ENCODE peak calls at places on chromosomes 3 and 15, in four cellular contexts. One of them, this sample, is unnamed.

GRCh38 chr15:83784975-83785374 is 131.1 kb downstream of the ADAMTSL3 start:
- DNase-seq in spleen: no peak
- DNase-seq in OCI-LY7: no peak
- DNase-seq in adrenal gland: no peak
- DNase-seq in this sample: peak; percentile 10

GRCh38 chr3:166127969-166128368 is 290.7 kb upstream of the BCHE start:
- DNase-seq in spleen: no peak
- DNase-seq in adrenal gland: no peak
- DNase-seq in OCI-LY7: no peak
- DNase-seq in this sample: no peak

GRCh38 chr3:34067442-34068130 is 269.2 kb downstream of the PDCD6IP start:
- DNase-seq in OCI-LY7: no peak
- DNase-seq in spleen: no peak
- DNase-seq in adrenal gland: no peak
- DNase-seq in this sample: no peak

GRCh38 chr15:70339551-70340517 is 242.1 kb upstream of the TLE3 start:
- DNase-seq in adrenal gland: peak; percentile 45
- DNase-seq in OCI-LY7: no peak
- DNase-seq in spleen: no peak
- DNase-seq in this sample: no peak

GRCh38 chr15:25171856-25172687 is 217.3 kb downstream of the SNRPN start:
- DNase-seq in OCI-LY7: no peak
- DNase-seq in adrenal gland: no peak
- DNase-seq in spleen: peak; percentile 41
- DNase-seq in this sample: no peak

GRCh38 chr3:52524752-52525661 is 8.7 kb downstream of the NT5DC2 start:
- DNase-seq in OCI-LY7: no peak
- DNase-seq in spleen: peak; percentile 74
- DNase-seq in adrenal gland: peak; percentile 61
- DNase-seq in this sample: peak; percentile 57

GRCh38 chr3:20558161-20558560 is 372.2 kb upstream of the SGO1 start:
- DNase-seq in spleen: no peak
- DNase-seq in OCI-LY7: no peak
- DNase-seq in adrenal gland: no peak
- DNase-seq in this sample: no peak

GRCh38 chr15:74010929-74011540 is 16.5 kb downstream of the PML start:
- DNase-seq in spleen: no peak
- DNase-seq in adrenal gland: no peak
- DNase-seq in OCI-LY7: no peak
- DNase-seq in this sample: no peak

GRCh38 chr15:100596792-100597191 is 5.2 kb downstream of the LINS1 start:
- DNase-seq in adrenal gland: peak; percentile 24
- DNase-seq in OCI-LY7: no peak
- DNase-seq in spleen: peak; percentile 80
- DNase-seq in this sample: peak; percentile 24

GRCh38 chr3:14537590-14538450 is 2.3 kb downstream of the GRIP2 start:
- DNase-seq in adrenal gland: peak; percentile 56
- DNase-seq in OCI-LY7: peak; percentile 7
- DNase-seq in spleen: peak; percentile 65
- DNase-seq in this sample: no peak

GRCh38 chr3:69016901-69017300 is 3.4 kb upstream of the EOGT start:
- DNase-seq in spleen: no peak
- DNase-seq in adrenal gland: no peak
- DNase-seq in OCI-LY7: no peak
- DNase-seq in this sample: no peak

GRCh38 chr3:139811331-139811730 is 123.7 kb upstream of the CLSTN2 start:
- DNase-seq in adrenal gland: no peak
- DNase-seq in OCI-LY7: no peak
- DNase-seq in spleen: no peak
- DNase-seq in this sample: no peak

GRCh38 chr3:111989061-111989678 is 9.6 kb upstream of the TAGLN3 start:
- DNase-seq in spleen: no peak
- DNase-seq in adrenal gland: no peak
- DNase-seq in OCI-LY7: peak; percentile 68
- DNase-seq in this sample: no peak

GRCh38 chr3:10518506-10519150 is 13.2 kb upstream of the ATP2B2 start:
- DNase-seq in adrenal gland: peak; percentile 31
- DNase-seq in spleen: peak; percentile 67
- DNase-seq in OCI-LY7: no peak
- DNase-seq in this sample: no peak

GRCh38 chr3:101865751-101866509 is 16.6 kb downstream of the NFKBIZ start:
- DNase-seq in adrenal gland: no peak
- DNase-seq in spleen: no peak
- DNase-seq in OCI-LY7: peak; percentile 45
- DNase-seq in this sample: no peak

GRCh38 chr3:47318921-47319320 is 36.2 kb downstream of the KLHL18 start:
- DNase-seq in OCI-LY7: no peak
- DNase-seq in spleen: no peak
- DNase-seq in adrenal gland: no peak
- DNase-seq in this sample: no peak

GRCh38 chr3:113008117-113008516 is 17.3 kb downstream of the GTPBP8 start:
- DNase-seq in adrenal gland: no peak
- DNase-seq in spleen: no peak
- DNase-seq in OCI-LY7: no peak
- DNase-seq in this sample: no peak

GRCh38 chr15:40754574-40754882 is 526 bp downstream of the RMDN3 start:
- DNase-seq in adrenal gland: peak; percentile 32
- DNase-seq in spleen: peak; percentile 89
- DNase-seq in OCI-LY7: peak; percentile 24
- DNase-seq in this sample: no peak

GRCh38 chr3:28835751-28836150 is 445.1 kb upstream of the RBMS3 start:
- DNase-seq in adrenal gland: no peak
- DNase-seq in OCI-LY7: no peak
- DNase-seq in spleen: peak; percentile 41
- DNase-seq in this sample: peak; percentile 16

GRCh38 chr3:39281533-39281932 is 1.7 kb upstream of the CX3CR1 start:
- DNase-seq in adrenal gland: no peak
- DNase-seq in spleen: peak; percentile 83
- DNase-seq in OCI-LY7: peak; percentile 27
- DNase-seq in this sample: no peak

GRCh38 chr15:101389362-101389761 is 94.3 kb upstream of the SNRPA1 start:
- DNase-seq in OCI-LY7: no peak
- DNase-seq in spleen: peak; percentile 61
- DNase-seq in adrenal gland: no peak
- DNase-seq in this sample: no peak

GRCh38 chr3:10213156-10213792 is 35.0 kb upstream of the TATDN2 start:
- DNase-seq in adrenal gland: no peak
- DNase-seq in OCI-LY7: peak; percentile 68
- DNase-seq in spleen: no peak
- DNase-seq in this sample: no peak

GRCh38 chr3:46946856-46947544 is 29.5 kb downstream of the CCDC12 start:
- DNase-seq in OCI-LY7: no peak
- DNase-seq in spleen: peak; percentile 86
- DNase-seq in adrenal gland: peak; percentile 91
- DNase-seq in this sample: no peak

GRCh38 chr3:127238602-127239001 is 45.7 kb downstream of the PRR23E start:
- DNase-seq in spleen: no peak
- DNase-seq in adrenal gland: no peak
- DNase-seq in OCI-LY7: no peak
- DNase-seq in this sample: no peak

GRCh38 chr3:8458711-8459110 is 42.9 kb upstream of the LMCD1 start:
- DNase-seq in adrenal gland: no peak
- DNase-seq in OCI-LY7: no peak
- DNase-seq in spleen: no peak
- DNase-seq in this sample: no peak

GRCh38 chr3:36227982-36228381 is 152.3 kb upstream of the STAC start:
- DNase-seq in spleen: no peak
- DNase-seq in adrenal gland: no peak
- DNase-seq in OCI-LY7: no peak
- DNase-seq in this sample: no peak

GRCh38 chr15:71295242-71296031 is 180.2 kb downstream of the THSD4 start:
- DNase-seq in adrenal gland: peak; percentile 31
- DNase-seq in spleen: no peak
- DNase-seq in OCI-LY7: no peak
- DNase-seq in this sample: peak; percentile 51

GRCh38 chr15:83205725-83206324 is 1.8 kb downstream of the HDGFL3 start:
- DNase-seq in OCI-LY7: peak; percentile 8
- DNase-seq in adrenal gland: no peak
- DNase-seq in spleen: no peak
- DNase-seq in this sample: no peak

GRCh38 chr15:62472616-62473299 is 307.7 kb upstream of the C2CD4B start:
- DNase-seq in adrenal gland: no peak
- DNase-seq in OCI-LY7: no peak
- DNase-seq in spleen: no peak
- DNase-seq in this sample: no peak

GRCh38 chr3:127822166-127822835 is at the start of gene MGLL:
- DNase-seq in adrenal gland: peak; percentile 21
- DNase-seq in OCI-LY7: no peak
- DNase-seq in spleen: peak; percentile 82
- DNase-seq in this sample: no peak

GRCh38 chr3:143831208-143831607 is 17.1 kb downstream of the SLC9A9 start:
- DNase-seq in adrenal gland: peak; percentile 29
- DNase-seq in OCI-LY7: no peak
- DNase-seq in spleen: no peak
- DNase-seq in this sample: no peak

GRCh38 chr3:3666664-3667063 is 132.6 kb upstream of the LRRN1 start:
- DNase-seq in OCI-LY7: no peak
- DNase-seq in adrenal gland: no peak
- DNase-seq in spleen: no peak
- DNase-seq in this sample: no peak

GRCh38 chr3:118817748-118818165 is 216.9 kb downstream of the IGSF11 start:
- DNase-seq in spleen: no peak
- DNase-seq in adrenal gland: peak; percentile 21
- DNase-seq in OCI-LY7: peak; percentile 67
- DNase-seq in this sample: peak; percentile 29

GRCh38 chr3:59573911-59574310 is 524.1 kb upstream of the CFAP20DC start:
- DNase-seq in OCI-LY7: no peak
- DNase-seq in spleen: no peak
- DNase-seq in adrenal gland: peak; percentile 70
- DNase-seq in this sample: peak; percentile 73

GRCh38 chr3:25592510-25592968 is 72.2 kb downstream of the TOP2B start:
- DNase-seq in OCI-LY7: peak; percentile 19
- DNase-seq in spleen: no peak
- DNase-seq in adrenal gland: peak; percentile 40
- DNase-seq in this sample: no peak
- TF ChIP-seq CTCF in OCI-LY7: peak; percentile 19
- TF ChIP-seq CTCF in spleen: no peak
- TF ChIP-seq CTCF in adrenal gland: no peak
- TF ChIP-seq CTCF in this sample: no peak

DNA sequence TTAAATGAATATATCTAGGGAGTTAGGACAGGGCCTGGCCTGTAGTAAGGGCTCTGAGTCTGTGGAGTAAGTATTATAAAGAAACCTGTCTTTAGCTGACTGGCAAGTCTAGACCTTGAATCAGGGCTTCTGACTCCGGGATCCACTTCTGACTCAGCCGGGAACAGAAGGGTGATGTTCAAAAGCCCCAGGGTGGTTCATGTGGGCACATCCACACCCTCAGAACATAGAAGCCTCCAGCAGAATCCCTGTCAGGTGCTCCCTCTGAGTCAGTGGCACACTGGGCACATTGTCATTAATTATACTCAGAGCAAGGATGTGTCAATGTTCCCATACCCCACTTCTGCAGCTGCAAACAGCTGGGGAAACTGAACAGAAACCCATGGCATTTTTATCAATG is 26.7 kb upstream of the SNRK start:
- DNase-seq in spleen: no peak
- DNase-seq in OCI-LY7: no peak
- DNase-seq in adrenal gland: no peak
- DNase-seq in this sample: no peak
- H3K4me3 ChIP-seq in spleen: no peak overlapping the region
- H3K4me3 ChIP-seq in OCI-LY7: no peak overlapping the region
- H3K4me3 ChIP-seq in adrenal gland: no peak overlapping the region
- H3K4me3 ChIP-seq in this sample: no peak overlapping the region

GRCh38 chr15:23073890-23074631 is 34.7 kb upstream of the TUBGCP5 start:
- DNase-seq in OCI-LY7: no peak
- DNase-seq in adrenal gland: no peak
- DNase-seq in spleen: no peak
- DNase-seq in this sample: peak; percentile 59

GRCh38 chr15:23069496-23070166 is 30.3 kb upstream of the TUBGCP5 start:
- DNase-seq in OCI-LY7: no peak
- DNase-seq in adrenal gland: no peak
- DNase-seq in spleen: no peak
- DNase-seq in this sample: no peak

GRCh38 chr15:23075927-23076326 is 36.6 kb upstream of the TUBGCP5 start:
- DNase-seq in OCI-LY7: no peak
- DNase-seq in adrenal gland: no peak
- DNase-seq in spleen: no peak
- DNase-seq in this sample: no peak

GRCh38 chr15:23072633-23073032 is 33.3 kb upstream of the TUBGCP5 start:
- DNase-seq in spleen: no peak
- DNase-seq in adrenal gland: no peak
- DNase-seq in OCI-LY7: no peak
- DNase-seq in this sample: no peak

GRCh38 chr15:23074684-23075083 is 35.3 kb upstream of the TUBGCP5 start:
- DNase-seq in spleen: no peak
- DNase-seq in OCI-LY7: no peak
- DNase-seq in adrenal gland: no peak
- DNase-seq in this sample: no peak
- H3K4me1 ChIP-seq in spleen: no peaks in the 10 kb centered on the region
- H3K4me1 ChIP-seq in OCI-LY7: no peaks in the 10 kb centered on the region
- H3K4me1 ChIP-seq in adrenal gland: no peaks in the 10 kb centered on the region
- H3K4me1 ChIP-seq in this sample: no peaks in the 10 kb centered on the region

GRCh38 chr3:196741401-196741761 is 1.7 kb downstream of the PAK2 start:
- DNase-seq in adrenal gland: no peak
- DNase-seq in spleen: no peak
- DNase-seq in OCI-LY7: no peak
- DNase-seq in this sample: no peak
- TF ChIP-seq CTCF in adrenal gland: no peak
- TF ChIP-seq CTCF in spleen: no peak
- TF ChIP-seq CTCF in OCI-LY7: no peak
- TF ChIP-seq CTCF in this sample: no peak

DNA sequence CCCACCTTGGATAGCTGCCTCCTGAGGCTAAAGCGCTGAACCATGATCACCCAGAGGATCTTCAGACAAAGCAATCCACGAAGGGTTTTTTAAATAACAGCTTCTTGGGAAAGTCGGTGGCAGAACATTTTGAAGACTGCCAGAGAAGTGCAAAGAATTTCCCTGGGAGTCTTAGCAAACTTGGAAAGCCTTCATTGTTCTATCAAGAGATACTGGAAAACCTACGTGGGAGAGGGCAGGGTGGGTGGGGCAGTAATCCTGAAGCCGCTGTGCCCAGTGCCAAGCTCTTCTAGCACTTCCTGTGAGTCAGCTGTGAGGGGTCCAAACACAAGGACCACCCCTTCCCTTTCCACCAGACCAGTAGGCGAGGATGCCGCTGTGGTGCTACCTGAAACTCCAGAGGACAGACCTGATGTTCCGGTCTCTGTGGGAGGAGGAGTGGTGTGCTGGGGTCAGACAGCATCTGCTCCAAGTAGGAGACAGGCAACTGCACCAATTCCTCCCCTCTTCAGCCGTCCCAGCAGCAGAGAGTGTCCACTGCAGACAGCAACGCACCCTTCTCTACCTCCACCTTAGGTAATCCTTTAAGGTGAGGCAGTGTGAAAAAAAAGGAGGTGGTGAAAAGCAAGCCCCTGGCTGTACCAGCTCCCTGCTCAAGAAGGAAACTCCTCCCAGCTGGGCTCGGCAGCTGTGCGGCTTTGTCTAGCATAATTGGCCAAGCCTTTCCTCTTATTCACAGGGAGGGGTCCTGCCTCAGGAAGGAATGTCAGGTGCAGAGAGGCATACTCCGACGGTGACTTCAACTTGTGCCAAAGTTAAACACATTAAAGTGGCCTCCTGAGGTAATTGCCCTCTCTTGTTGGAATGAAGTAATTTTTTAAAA is 99.0 kb downstream of the TMCC1 start:
- DNase-seq in adrenal gland: no peak
- DNase-seq in OCI-LY7: peak; percentile 29
- DNase-seq in spleen: peak; percentile 78
- DNase-seq in this sample: peak; percentile 24
- H3K4me3 ChIP-seq in adrenal gland: no peak overlapping the region
- H3K4me3 ChIP-seq in OCI-LY7: no peak overlapping the region
- H3K4me3 ChIP-seq in spleen: peak overlapping the region; percentile 4
- H3K4me3 ChIP-seq in this sample: no peak overlapping the region

This sample was measured in prostate gland.